ENCODE peak calls at places on chromosomes 2 and 18, in nine cellular contexts. B is foreskin fibroblast, T is upper lobe of right lung, D is A549, E is right lobe of liver, N is GM06990, U is tibial artery, M is cardiac muscle cell, C is prostate gland. A is an unnamed sample.

GRCh38 chr2:48284624-48285212 is 245.2 kb upstream of the STON1 start:
- DNase-seq in E (no peak), C (no peak), N (no peak), M (no peak), T (no peak), U (no peak), B (no peak), D (no peak), A (no peak)

GRCh38 chr2:185618630-185619029 is 120.0 kb upstream of the FSIP2 start:
- DNase-seq in B (no peak), U (no peak), D (no peak), N (no peak), M (no peak), C (no peak), E (no peak), T (no peak), A (no peak)

GRCh38 chr2:70574618-70575017 is 21.0 kb upstream of the TGFA start:
- DNase-seq in B (no peak), D (no peak), N (no peak), T (no peak), C (no peak), M (no peak), E (no peak), U (no peak), A (no peak)

GRCh38 chr18:21598726-21599584 is 1.5 kb downstream of the ESCO1 start:
- DNase-seq in D (no peak), E (no peak), C (no peak), M (no peak), N (peak; percentile 37), B (no peak), U (peak; percentile 23), T (no peak), A (no peak)

GRCh38 chr2:24453379-24454073 is 37.5 kb upstream of the NCOA1 start:
- DNase-seq in B (no peak), C (no peak), M (no peak), N (no peak), U (no peak), E (no peak), T (no peak), D (no peak), A (no peak)

GRCh38 chr18:52370841-52371240 is 30.8 kb downstream of the DCC start:
- DNase-seq in T (no peak), N (no peak), E (no peak), M (no peak), D (no peak), U (no peak), B (no peak), C (no peak), A (no peak)

GRCh38 chr2:133603109-133603508 is 34.8 kb upstream of the NCKAP5 start:
- DNase-seq in D (no peak), T (no peak), N (no peak), B (no peak), E (no peak), C (no peak), M (no peak), U (no peak), A (no peak)

GRCh38 chr2:69465513-69466456 is 28.6 kb upstream of the NFU1 start:
- DNase-seq in U (peak; percentile 33), B (no peak), N (no peak), C (no peak), T (no peak), D (no peak), M (peak; percentile 20), E (no peak), A (peak; percentile 80)

GRCh38 chr18:76978616-76979015 is 154.0 kb downstream of the MBP start:
- DNase-seq in E (peak; percentile 38), M (no peak), T (no peak), C (peak; percentile 32), B (no peak), D (no peak), N (no peak), U (no peak), A (peak; percentile 31)

GRCh38 chr2:98039085-98039756 is 43.5 kb upstream of the TMEM131 start:
- DNase-seq in B (no peak), C (no peak), E (no peak), U (peak; percentile 32), T (no peak), M (no peak), N (no peak), D (no peak), A (no peak)

GRCh38 chr2:145287686-145288085 is 767.8 kb upstream of the ZEB2 start:
- DNase-seq in M (no peak), B (no peak), T (no peak), C (no peak), N (no peak), D (no peak), E (no peak), U (no peak), A (no peak)

DNA sequence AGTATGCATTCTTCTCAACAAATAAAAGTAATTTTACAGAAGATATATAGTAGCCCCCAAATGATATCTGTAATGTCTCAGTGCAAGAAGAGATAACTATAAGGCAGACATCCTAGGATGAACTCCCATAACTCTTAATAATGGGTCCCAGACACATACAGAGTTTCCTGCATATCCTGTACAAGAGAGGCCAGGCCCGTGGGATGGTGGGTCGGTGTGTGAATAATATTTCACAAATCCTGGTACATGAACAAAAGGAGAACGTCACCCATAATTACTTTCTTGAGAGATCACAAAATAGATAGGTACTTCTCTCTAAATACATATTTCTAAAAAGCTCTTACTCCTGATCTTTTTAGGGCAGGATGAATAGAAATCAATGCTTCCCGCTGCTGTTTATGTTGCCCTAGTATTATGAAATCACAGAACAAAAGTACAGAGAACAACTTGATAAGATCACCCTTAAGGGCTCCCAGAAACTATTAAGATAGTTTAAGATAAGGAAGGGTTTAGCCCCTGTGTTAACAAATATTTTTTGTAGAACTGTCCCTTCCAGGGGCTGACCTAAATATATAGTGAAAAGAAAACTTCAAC is 5.4 kb downstream of the IRS1 start:
- DNase-seq in B (no peak), N (no peak), C (no peak), U (no peak), D (no peak), T (no peak), E (no peak), M (no peak), A (no peak)
- H3K4me3 ChIP-seq in B (peak overlapping the region; percentile 67), N (no peak overlapping the region), C (peak overlapping the region; percentile 60), U (peak overlapping the region; percentile 44), D (peak overlapping the region; percentile 48), T (peak overlapping the region; percentile 70), E (peak overlapping the region; percentile 74), M (peak overlapping the region; percentile 35), A (peak overlapping the region; percentile 86)

GRCh38 chr2:235495373-235496238 is 1.8 kb downstream of the AGAP1 start:
- DNase-seq in M (no peak), B (no peak), U (no peak), N (no peak), T (no peak), E (no peak), C (no peak), D (no peak), A (no peak)

GRCh38 chr2:235494716-235495372 is 1.0 kb downstream of the AGAP1 start:
- DNase-seq in T (peak; percentile 80), D (no peak), B (peak; percentile 53), U (peak; percentile 36), C (no peak), M (peak; percentile 51), E (no peak), N (peak; percentile 37), A (no peak)

GRCh38 chr2:235493775-235494715 is at the start of gene AGAP1:
- DNase-seq in B (peak; percentile 91), C (peak; percentile 88), E (peak; percentile 92), N (peak; percentile 45), T (peak; percentile 95), U (peak; percentile 89), M (peak; percentile 94), D (peak; percentile 70), A (peak; percentile 89)

GRCh38 chr2:235492850-235493344 is 946 bp upstream of the AGAP1 start:
- DNase-seq in M (peak; percentile 52), C (no peak), N (no peak), U (no peak), B (no peak), D (no peak), T (no peak), E (no peak), A (no peak)

DNA sequence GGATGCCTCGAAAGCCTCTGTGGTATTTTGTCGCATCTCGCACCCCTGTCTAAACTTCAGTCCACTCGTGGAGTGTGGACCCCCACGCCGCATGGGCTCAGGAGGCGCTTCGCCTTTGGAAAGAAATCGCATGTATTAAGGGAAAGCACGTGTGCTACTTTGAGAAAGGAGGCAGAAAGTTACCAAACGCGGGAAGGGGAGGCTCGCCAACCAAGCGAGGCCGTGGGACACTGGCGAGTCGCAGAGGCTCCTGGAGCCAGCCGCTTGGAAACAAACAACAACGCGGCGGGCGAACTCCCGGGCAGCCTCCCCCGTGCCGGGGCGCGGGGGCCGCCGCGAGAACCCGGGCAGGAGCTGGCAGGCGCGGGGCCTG is 455 bp upstream of the AGAP1 start:
- DNase-seq in B (peak; percentile 40), D (no peak), T (no peak), M (peak; percentile 72), E (no peak), C (no peak), N (peak; percentile 22), U (peak; percentile 56), A (peak; percentile 83)
- H3K4me3 ChIP-seq in B (peak overlapping the region; percentile 62), D (peak overlapping the region; percentile 93), T (peak overlapping the region; percentile 53), M (peak overlapping the region; percentile 43), E (peak overlapping the region; percentile 79), C (peak overlapping the region; percentile 63), N (no peak overlapping the region), U (peak overlapping the region; percentile 61), A (peak overlapping the region; percentile 88)

GRCh38 chr2:60958361-60958760 is 59.2 kb upstream of the PEX13 start:
- DNase-seq in N (no peak), C (no peak), D (no peak), T (no peak), E (no peak), B (peak; percentile 72), M (no peak), U (no peak), A (no peak)

GRCh38 chr2:60957643-60958042 is 59.9 kb upstream of the PEX13 start:
- DNase-seq in M (no peak), D (no peak), C (no peak), E (no peak), B (no peak), U (no peak), T (no peak), N (no peak), A (no peak)

GRCh38 chr2:60960706-60961105 is 56.8 kb upstream of the PEX13 start:
- DNase-seq in N (no peak), C (no peak), D (no peak), E (no peak), U (no peak), B (no peak), T (no peak), M (no peak), A (no peak)

GRCh38 chr2:60958800-60959199 is 58.7 kb upstream of the PEX13 start:
- DNase-seq in U (no peak), M (peak; percentile 34), C (no peak), N (no peak), T (no peak), E (no peak), D (no peak), B (peak; percentile 53), A (no peak)

GRCh38 chr2:60959501-60959900 is 58.0 kb upstream of the PEX13 start:
- DNase-seq in M (no peak), E (no peak), C (no peak), U (no peak), B (no peak), N (no peak), T (no peak), D (no peak), A (no peak)
- H3K4me3 ChIP-seq in M (no peak overlapping the region), E (no peak overlapping the region), C (no peak overlapping the region), U (no peak overlapping the region), B (no peak overlapping the region), N (no peak overlapping the region), T (no peak overlapping the region), D (no peak overlapping the region), A (no peak overlapping the region)

GRCh38 chr2:28908172-28908571 is 13.7 kb downstream of the WDR43 start:
- DNase-seq in E (no peak), B (no peak), C (no peak), D (no peak), N (no peak), M (no peak), U (no peak), T (no peak), A (no peak)
- H3K4me3 ChIP-seq in E (no peak overlapping the region), B (no peak overlapping the region), C (no peak overlapping the region), D (no peak overlapping the region), N (no peak overlapping the region), M (no peak overlapping the region), U (no peak overlapping the region), T (no peak overlapping the region), A (no peak overlapping the region)